ENCODE peak calls at places on chromosome 15, in ten cellular contexts. One of them, this sample, is unnamed.

GRCh38 chr15:60417112-60417511 is 19.3 kb upstream of the ANXA2 start:
- DNase-seq in head of caudate nucleus: no peak
- DNase-seq in H54: no peak
- DNase-seq in central memory CD4-positive, alpha-beta T cell: no peak
- DNase-seq in adipocyte: no peak
- DNase-seq in mesendoderm: no peak
- DNase-seq in dorsolateral prefrontal cortex: no peak
- DNase-seq in stromal cell of bone marrow: no peak
- DNase-seq in caudate nucleus: no peak
- DNase-seq in SK-N-SH: no peak
- DNase-seq in this sample: no peak

GRCh38 chr15:20340331-20340811 is 201.2 kb downstream of the GOLGA6L6 start:
- DNase-seq in head of caudate nucleus: peak
- DNase-seq in H54: no peak
- DNase-seq in central memory CD4-positive, alpha-beta T cell: no peak
- DNase-seq in adipocyte: peak
- DNase-seq in mesendoderm: no peak
- DNase-seq in dorsolateral prefrontal cortex: peak
- DNase-seq in stromal cell of bone marrow: no peak
- DNase-seq in caudate nucleus: no peak
- DNase-seq in SK-N-SH: peak
- DNase-seq in this sample: no peak

GRCh38 chr15:47471020-47471419 is 246.3 kb upstream of the SEMA6D start:
- DNase-seq in head of caudate nucleus: no peak
- DNase-seq in H54: no peak
- DNase-seq in central memory CD4-positive, alpha-beta T cell: no peak
- DNase-seq in adipocyte: no peak
- DNase-seq in mesendoderm: no peak
- DNase-seq in dorsolateral prefrontal cortex: no peak
- DNase-seq in stromal cell of bone marrow: no peak
- DNase-seq in caudate nucleus: no peak
- DNase-seq in SK-N-SH: no peak
- DNase-seq in this sample: no peak

GRCh38 chr15:73058437-73058836 is 6.2 kb downstream of the NEO1 start:
- DNase-seq in head of caudate nucleus: no peak
- DNase-seq in H54: no peak
- DNase-seq in central memory CD4-positive, alpha-beta T cell: no peak
- DNase-seq in adipocyte: no peak
- DNase-seq in mesendoderm: no peak
- DNase-seq in dorsolateral prefrontal cortex: no peak
- DNase-seq in stromal cell of bone marrow: no peak
- DNase-seq in caudate nucleus: no peak
- DNase-seq in SK-N-SH: no peak
- DNase-seq in this sample: no peak

GRCh38 chr15:80445300-80446041 is 41.3 kb downstream of the ARNT2 start:
- DNase-seq in head of caudate nucleus: no peak
- DNase-seq in H54: no peak
- DNase-seq in central memory CD4-positive, alpha-beta T cell: no peak
- DNase-seq in adipocyte: no peak
- DNase-seq in mesendoderm: no peak
- DNase-seq in dorsolateral prefrontal cortex: no peak
- DNase-seq in stromal cell of bone marrow: no peak
- DNase-seq in caudate nucleus: no peak
- DNase-seq in SK-N-SH: no peak
- DNase-seq in this sample: no peak

GRCh38 chr15:63950911-63951481 is 95.3 kb downstream of the DAPK2 start:
- DNase-seq in head of caudate nucleus: no peak
- DNase-seq in H54: peak
- DNase-seq in central memory CD4-positive, alpha-beta T cell: no peak
- DNase-seq in adipocyte: peak
- DNase-seq in mesendoderm: no peak
- DNase-seq in dorsolateral prefrontal cortex: no peak
- DNase-seq in stromal cell of bone marrow: peak
- DNase-seq in caudate nucleus: no peak
- DNase-seq in SK-N-SH: no peak
- DNase-seq in this sample: no peak

GRCh38 chr15:67048281-67049279 is 16.8 kb upstream of the SMAD3 start:
- DNase-seq in head of caudate nucleus: no peak
- DNase-seq in H54: no peak
- DNase-seq in central memory CD4-positive, alpha-beta T cell: no peak
- DNase-seq in adipocyte: peak
- DNase-seq in mesendoderm: no peak
- DNase-seq in dorsolateral prefrontal cortex: no peak
- DNase-seq in stromal cell of bone marrow: peak
- DNase-seq in caudate nucleus: no peak
- DNase-seq in SK-N-SH: no peak
- DNase-seq in this sample: no peak

GRCh38 chr15:85306946-85307686 is 73.3 kb upstream of the AKAP13 start:
- DNase-seq in head of caudate nucleus: no peak
- DNase-seq in H54: no peak
- DNase-seq in central memory CD4-positive, alpha-beta T cell: no peak
- DNase-seq in adipocyte: no peak
- DNase-seq in mesendoderm: no peak
- DNase-seq in dorsolateral prefrontal cortex: no peak
- DNase-seq in stromal cell of bone marrow: no peak
- DNase-seq in caudate nucleus: no peak
- DNase-seq in SK-N-SH: no peak
- DNase-seq in this sample: no peak

This sample was measured in neural progenitor cell.